ENCODE peak calls at places on chromosome X, in five cellular contexts. One of them, this sample, is unnamed.

GRCh38 chrX:132044953-132045352 is 21.9 kb downstream of the STK26 start:
- DNase-seq in DND-41: no peak
- DNase-seq in mesenchymal stem cell: peak; percentile 72
- DNase-seq in IMR-90: no peak
- DNase-seq in GM23248: no peak
- DNase-seq in this sample: no peak

GRCh38 chrX:123219916-123220315 is 35.8 kb downstream of the GRIA3 start:
- DNase-seq in IMR-90: no peak
- DNase-seq in GM23248: peak; percentile 18
- DNase-seq in DND-41: no peak
- DNase-seq in mesenchymal stem cell: no peak
- DNase-seq in this sample: no peak

GRCh38 chrX:334971-335757 is 16.6 kb upstream of the GTPBP6 start:
- DNase-seq in mesenchymal stem cell: no peak
- DNase-seq in IMR-90: no peak
- DNase-seq in GM23248: no peak
- DNase-seq in DND-41: no peak
- DNase-seq in this sample: no peak

GRCh38 chrX:119272882-119273806 is 37.1 kb downstream of the PGRMC1 start:
- DNase-seq in mesenchymal stem cell: peak; percentile 17
- DNase-seq in DND-41: no peak
- DNase-seq in IMR-90: peak; percentile 21
- DNase-seq in GM23248: peak; percentile 56
- DNase-seq in this sample: no peak

GRCh38 chrX:153642655-153643430 is 4.2 kb upstream of the DUSP9 start:
- DNase-seq in IMR-90: no peak
- DNase-seq in mesenchymal stem cell: no peak
- DNase-seq in GM23248: no peak
- DNase-seq in DND-41: no peak
- DNase-seq in this sample: no peak

GRCh38 chrX:140157611-140158010 is 192.3 kb upstream of the CXorf66 start:
- DNase-seq in GM23248: no peak
- DNase-seq in IMR-90: peak; percentile 8
- DNase-seq in DND-41: no peak
- DNase-seq in mesenchymal stem cell: no peak
- DNase-seq in this sample: no peak

GRCh38 chrX:24117288-24117687 is 32.2 kb upstream of the ZFX start:
- DNase-seq in DND-41: no peak
- DNase-seq in IMR-90: peak; percentile 88
- DNase-seq in mesenchymal stem cell: peak; percentile 54
- DNase-seq in GM23248: peak; percentile 83
- DNase-seq in this sample: no peak

GRCh38 chrX:135256923-135257322 is 5.1 kb downstream of the ETDA start:
- DNase-seq in IMR-90: no peak
- DNase-seq in DND-41: no peak
- DNase-seq in GM23248: no peak
- DNase-seq in mesenchymal stem cell: no peak
- DNase-seq in this sample: no peak

GRCh38 chrX:132689741-132690140 is 200.9 kb upstream of the MBNL3 start:
- DNase-seq in IMR-90: no peak
- DNase-seq in mesenchymal stem cell: no peak
- DNase-seq in DND-41: no peak
- DNase-seq in GM23248: no peak
- DNase-seq in this sample: no peak

GRCh38 chrX:1589356-1590130 is 1.9 kb upstream of the AKAP17A start:
- DNase-seq in GM23248: no peak
- DNase-seq in mesenchymal stem cell: no peak
- DNase-seq in DND-41: no peak
- DNase-seq in IMR-90: no peak
- DNase-seq in this sample: no peak
- H3K4me2 ChIP-seq in GM23248: no peak overlapping the region
- H3K4me2 ChIP-seq in mesenchymal stem cell: no peak overlapping the region
- H3K4me2 ChIP-seq in DND-41: no peak overlapping the region
- H3K4me2 ChIP-seq in IMR-90: no peak overlapping the region
- H3K4me2 ChIP-seq in this sample: no peak overlapping the region

GRCh38 chrX:46912673-46913491 is 661 bp downstream of the JADE3 start:
- DNase-seq in mesenchymal stem cell: peak; percentile 59
- DNase-seq in GM23248: peak; percentile 70
- DNase-seq in DND-41: peak; percentile 63
- DNase-seq in IMR-90: peak; percentile 14
- DNase-seq in this sample: peak; percentile 75
- H2AFZ ChIP-seq in mesenchymal stem cell: no peak overlapping the region
- H2AFZ ChIP-seq in GM23248: peak overlapping the region; percentile 89
- H2AFZ ChIP-seq in DND-41: peak overlapping the region; percentile 76
- H2AFZ ChIP-seq in IMR-90: peak overlapping the region; percentile 85
- H2AFZ ChIP-seq in this sample: peak overlapping the region; percentile 26

DNA sequence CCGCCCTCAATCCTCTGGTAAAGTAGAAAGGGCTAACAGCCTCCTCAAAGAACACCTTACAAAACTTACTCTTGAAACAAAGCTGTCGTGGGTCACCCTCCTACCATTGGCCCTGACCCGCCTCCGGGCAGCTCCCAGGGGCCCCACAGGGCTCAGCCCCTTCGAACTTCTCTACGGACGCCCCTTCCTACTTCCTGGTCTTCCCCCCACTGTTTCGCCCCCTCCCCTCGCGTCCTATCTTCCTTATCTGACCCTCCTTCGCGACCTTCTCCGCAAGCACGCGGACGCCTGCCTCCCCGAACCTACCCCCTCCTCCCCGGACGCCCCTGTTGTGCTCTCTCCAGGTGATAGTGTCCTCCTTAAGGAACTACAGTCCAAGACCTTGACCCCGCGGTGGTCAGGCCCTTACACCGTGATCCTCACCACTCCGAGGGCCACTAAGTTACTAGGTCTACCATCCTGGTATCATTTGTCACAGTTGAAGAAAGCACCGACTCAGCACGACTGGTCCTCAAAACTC is 963.1 kb downstream of the RPA4 start:
- DNase-seq in IMR-90: no peak
- DNase-seq in GM23248: no peak
- DNase-seq in mesenchymal stem cell: no peak
- DNase-seq in DND-41: no peak
- DNase-seq in this sample: no peak
- H3K4me1 ChIP-seq in IMR-90: no peaks in the 10 kb centered on the region
- H3K4me1 ChIP-seq in GM23248: no peaks in the 10 kb centered on the region
- H3K4me1 ChIP-seq in mesenchymal stem cell: no peaks in the 10 kb centered on the region
- H3K4me1 ChIP-seq in DND-41: no peaks in the 10 kb centered on the region
- H3K4me1 ChIP-seq in this sample: no peaks in the 10 kb centered on the region

DNA sequence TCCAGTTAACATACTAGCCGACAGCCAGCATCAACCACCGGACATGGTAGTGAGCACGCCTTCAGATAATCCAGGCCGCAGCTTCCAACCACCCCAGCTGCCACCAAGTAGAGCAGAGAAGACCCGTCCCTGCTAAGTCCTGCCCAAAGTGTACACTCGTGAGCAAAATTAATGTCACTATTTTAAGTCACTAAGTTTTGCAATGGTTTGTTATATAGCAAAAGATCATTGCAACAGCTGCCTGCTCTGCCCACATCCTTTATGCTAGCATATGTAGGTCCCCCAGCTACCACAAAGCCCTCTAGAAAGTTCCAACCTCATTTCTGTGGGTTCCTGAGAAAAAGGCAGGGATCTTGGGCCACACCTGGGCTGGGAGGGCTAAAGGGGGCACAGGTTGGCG is 347.0 kb downstream of the BCOR start:
- DNase-seq in GM23248: no peak
- DNase-seq in IMR-90: no peak
- DNase-seq in DND-41: peak; percentile 9
- DNase-seq in mesenchymal stem cell: no peak
- DNase-seq in this sample: no peak
- H3K4me2 ChIP-seq in GM23248: no peak overlapping the region
- H3K4me2 ChIP-seq in IMR-90: no peak overlapping the region
- H3K4me2 ChIP-seq in DND-41: no peak overlapping the region
- H3K4me2 ChIP-seq in mesenchymal stem cell: no peak overlapping the region
- H3K4me2 ChIP-seq in this sample: no peak overlapping the region

GRCh38 chrX:43106009-43106408 is 328.0 kb upstream of the PPP1R2C start:
- DNase-seq in GM23248: no peak
- DNase-seq in DND-41: no peak
- DNase-seq in mesenchymal stem cell: no peak
- DNase-seq in IMR-90: no peak
- DNase-seq in this sample: no peak
- H2AFZ ChIP-seq in GM23248: no peak overlapping the region
- H2AFZ ChIP-seq in DND-41: no peak overlapping the region
- H2AFZ ChIP-seq in mesenchymal stem cell: no peak overlapping the region
- H2AFZ ChIP-seq in IMR-90: no peak overlapping the region
- H2AFZ ChIP-seq in this sample: no peak overlapping the region

GRCh38 chrX:10109695-10110094 is 47.1 kb upstream of the CLCN4 start:
- DNase-seq in GM23248: peak; percentile 8
- DNase-seq in DND-41: no peak
- DNase-seq in IMR-90: no peak
- DNase-seq in mesenchymal stem cell: no peak
- DNase-seq in this sample: no peak

GRCh38 chrX:10108288-10108687 is 48.5 kb upstream of the CLCN4 start:
- DNase-seq in mesenchymal stem cell: no peak
- DNase-seq in GM23248: no peak
- DNase-seq in DND-41: no peak
- DNase-seq in IMR-90: no peak
- DNase-seq in this sample: no peak

GRCh38 chrX:10104958-10105658 is 51.7 kb upstream of the CLCN4 start:
- DNase-seq in DND-41: no peak
- DNase-seq in mesenchymal stem cell: no peak
- DNase-seq in GM23248: peak; percentile 7
- DNase-seq in IMR-90: no peak
- DNase-seq in this sample: no peak

GRCh38 chrX:10110316-10110932 is 46.4 kb upstream of the CLCN4 start:
- DNase-seq in mesenchymal stem cell: no peak
- DNase-seq in GM23248: no peak
- DNase-seq in DND-41: no peak
- DNase-seq in IMR-90: no peak
- DNase-seq in this sample: no peak

GRCh38 chrX:10106801-10107200 is 50.0 kb upstream of the CLCN4 start:
- DNase-seq in GM23248: no peak
- DNase-seq in DND-41: peak; percentile 79
- DNase-seq in mesenchymal stem cell: no peak
- DNase-seq in IMR-90: no peak
- DNase-seq in this sample: peak; percentile 88
- H3K4me1 ChIP-seq in GM23248: no peaks in the 10 kb centered on the region
- H3K4me1 ChIP-seq in DND-41: peaks cover 34% of the 10 kb centered on the region
- H3K4me1 ChIP-seq in mesenchymal stem cell: peaks cover 4% of the 10 kb centered on the region
- H3K4me1 ChIP-seq in IMR-90: peaks cover 2% of the 10 kb centered on the region
- H3K4me1 ChIP-seq in this sample: peaks cover 84% of the 10 kb centered on the region

DNA sequence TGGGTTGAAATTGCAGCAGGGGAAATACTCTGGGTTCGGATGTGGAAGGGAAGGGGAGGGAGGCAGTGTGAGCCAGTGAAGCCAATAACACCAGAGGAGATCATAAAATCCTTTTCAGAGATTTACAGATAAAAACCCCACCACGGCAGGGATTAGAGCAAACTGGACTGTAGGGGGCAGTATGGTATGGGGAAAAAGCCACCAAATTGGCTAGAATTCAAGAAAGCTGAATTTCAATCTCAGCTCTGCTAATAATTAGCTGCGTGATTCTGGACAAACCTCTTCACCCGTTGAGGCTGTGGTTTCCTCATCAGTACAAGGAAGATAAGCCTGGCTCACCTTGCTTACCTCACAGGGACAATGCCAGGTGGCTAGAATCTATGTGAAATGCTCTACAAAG is 108.1 kb downstream of the ATG4A start:
- DNase-seq in GM23248: peak; percentile 53
- DNase-seq in DND-41: peak; percentile 3
- DNase-seq in IMR-90: peak; percentile 22
- DNase-seq in mesenchymal stem cell: peak; percentile 40
- DNase-seq in this sample: peak; percentile 7
- H3K4me2 ChIP-seq in GM23248: no peak overlapping the region
- H3K4me2 ChIP-seq in DND-41: no peak overlapping the region
- H3K4me2 ChIP-seq in IMR-90: no peak overlapping the region
- H3K4me2 ChIP-seq in mesenchymal stem cell: no peak overlapping the region
- H3K4me2 ChIP-seq in this sample: no peak overlapping the region